ENCODE peak calls at places on chromosome 17, in six cellular contexts. V is HL-60; K is cardiac muscle cell; U is RWPE1; G is CD8-positive, alpha-beta T cell; Y is heart right ventricle. D is an unnamed sample.

GRCh38 chr17:17551361-17551760 is 40.1 kb downstream of the PEMT start:
- DNase-seq in V (no peak), K (peak; percentile 94), U (no peak), G (no peak), Y (peak; percentile 72), D (no peak)

GRCh38 chr17:57420674-57421392 is 164.5 kb downstream of the MSI2 start:
- DNase-seq in V (no peak), K (no peak), U (no peak), G (no peak), Y (no peak), D (no peak)

GRCh38 chr17:560379-560935 is 154.2 kb downstream of the VPS53 start:
- DNase-seq in V (no peak), K (no peak), U (peak; percentile 58), G (no peak), Y (no peak), D (no peak)

GRCh38 chr17:37220609-37220953 is 155.2 kb upstream of the C17orf78 start:
- DNase-seq in V (no peak), K (peak; percentile 38), U (no peak), G (no peak), Y (no peak), D (no peak)

GRCh38 chr17:21061971-21062526 is 19.2 kb upstream of the USP22 start:
- DNase-seq in V (no peak), K (no peak), U (no peak), G (no peak), Y (no peak), D (no peak)

GRCh38 chr17:29734640-29735039 is 111.9 kb upstream of the CORO6 start:
- DNase-seq in V (no peak), K (no peak), U (no peak), G (no peak), Y (no peak), D (no peak)

GRCh38 chr17:63999680-64000531 is 1.8 kb downstream of the PRR29 start:
- DNase-seq in V (no peak), K (no peak), U (no peak), G (no peak), Y (no peak), D (no peak)

GRCh38 chr17:78558181-78558850 is 18.9 kb downstream of the DNAH17 start:
- DNase-seq in V (no peak), K (no peak), U (peak; percentile 67), G (no peak), Y (no peak), D (no peak)

GRCh38 chr17:68133370-68134045 is 98.0 kb downstream of the KPNA2 start:
- DNase-seq in V (peak; percentile 5), K (no peak), U (no peak), G (no peak), Y (no peak), D (no peak)

DNA sequence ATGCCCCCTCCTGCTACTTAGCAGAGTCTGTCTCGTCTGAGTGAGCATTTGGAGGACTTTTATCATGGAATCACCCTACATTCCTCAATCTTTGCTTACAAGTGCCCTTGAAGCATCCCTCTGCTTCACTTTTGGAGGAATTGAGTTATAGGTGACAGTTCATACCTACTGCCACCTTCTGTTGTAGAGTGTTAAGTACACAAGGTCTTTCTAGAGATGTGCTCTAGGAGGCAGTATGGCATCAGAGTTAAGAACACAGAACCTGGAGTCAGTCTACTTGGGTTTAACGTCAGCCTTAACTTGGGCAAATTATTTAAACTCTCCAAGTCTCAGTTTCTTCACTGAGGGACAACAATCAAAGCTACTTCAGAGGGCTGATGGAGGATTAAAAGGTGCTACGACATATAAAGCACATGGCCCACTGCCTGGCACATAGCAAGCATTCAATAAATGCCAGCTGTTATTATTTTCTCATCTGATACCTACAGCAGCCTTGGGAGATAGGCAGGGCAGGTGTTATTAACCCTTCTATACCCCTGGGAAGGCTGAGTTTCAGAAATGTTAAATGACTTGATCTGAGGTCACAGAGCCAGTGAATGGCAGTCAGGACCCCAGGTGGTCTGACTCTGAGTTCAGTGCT is 62.2 kb downstream of the UTP18 start:
- DNase-seq in V (no peak), K (peak; percentile 46), U (no peak), G (no peak), Y (no peak), D (peak; percentile 36)
- TF ChIP-seq CTCF in V (peak; percentile 43), K (peak; percentile 47), U (no peak), G (no peak), Y (no peak), D (peak; percentile 73)

GRCh38 chr17:28226563-28226962 is 92.4 kb upstream of the TMEM97 start:
- DNase-seq in V (no peak), K (no peak), U (no peak), G (no peak), Y (no peak), D (no peak)

GRCh38 chr17:28228986-28229729 is 89.8 kb upstream of the TMEM97 start:
- DNase-seq in V (no peak), K (no peak), U (no peak), G (no peak), Y (no peak), D (no peak)

GRCh38 chr17:28225872-28226271 is 93.1 kb upstream of the TMEM97 start:
- DNase-seq in V (no peak), K (no peak), U (no peak), G (no peak), Y (no peak), D (no peak)

GRCh38 chr17:28228109-28228840 is 90.7 kb upstream of the TMEM97 start:
- DNase-seq in V (no peak), K (peak; percentile 47), U (no peak), G (no peak), Y (no peak), D (no peak)

DNA sequence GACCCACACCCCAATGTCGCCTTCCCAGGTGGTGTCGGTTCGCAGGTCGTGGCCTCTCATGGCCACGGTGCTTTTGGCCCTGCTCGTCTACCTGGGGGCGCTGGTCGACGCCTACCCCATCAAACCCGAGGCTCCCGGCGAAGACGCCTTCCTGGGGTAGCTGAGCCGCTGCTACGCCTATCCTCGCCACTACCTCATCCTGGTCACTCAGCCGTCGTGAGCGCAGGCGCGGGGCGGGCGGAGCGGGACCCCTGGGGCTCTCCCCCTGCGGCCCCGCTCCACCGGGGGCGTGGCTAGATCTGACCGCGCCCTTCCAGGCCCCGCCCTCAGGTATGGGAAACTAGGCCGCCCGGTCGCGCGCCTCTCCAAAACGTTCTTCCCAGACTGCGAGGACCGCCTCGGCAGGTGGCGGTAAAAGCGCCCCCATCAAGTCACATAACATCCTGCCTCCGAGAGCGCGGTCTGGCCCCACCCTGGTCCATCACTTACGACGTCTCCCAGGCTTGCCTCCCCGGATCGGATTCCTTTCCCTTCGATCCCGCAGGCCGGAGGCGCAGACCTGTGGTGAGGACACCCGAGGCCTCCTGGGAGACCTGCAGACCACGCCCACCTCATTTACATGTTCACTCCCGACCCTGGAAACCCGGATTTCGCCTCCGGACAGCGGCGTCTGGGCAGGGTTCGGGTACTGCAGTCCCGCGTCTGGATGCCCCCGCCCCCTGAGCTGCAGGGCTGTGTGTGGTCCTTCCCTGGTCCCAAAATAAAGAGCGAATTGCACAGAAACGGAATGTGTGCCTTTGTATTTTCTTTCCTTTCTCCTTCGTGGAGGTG is 91.5 kb upstream of the TMEM97 start:
- DNase-seq in V (no peak), K (peak; percentile 84), U (peak; percentile 93), G (no peak), Y (peak; percentile 24), D (peak; percentile 88)
- TF ChIP-seq CTCF in V (no peak), K (no peak), U (no peak), G (no peak), Y (no peak), D (no peak)

GRCh38 chr17:39153541-39154111 is 2.2 kb upstream of the PLXDC1 start:
- DNase-seq in V (peak; percentile 74), K (peak; percentile 80), U (peak; percentile 84), G (peak; percentile 97), Y (peak; percentile 92), D (peak; percentile 100)
- TF ChIP-seq CTCF in V (no peak), K (peak; percentile 17), U (no peak), G (no peak), Y (no peak), D (peak; percentile 28)

GRCh38 chr17:9003355-9004131 is 17.8 kb upstream of the NTN1 start:
- DNase-seq in V (no peak), K (no peak), U (no peak), G (no peak), Y (peak; percentile 26), D (no peak)

GRCh38 chr17:9001539-9001938 is 19.8 kb upstream of the NTN1 start:
- DNase-seq in V (no peak), K (no peak), U (no peak), G (no peak), Y (no peak), D (no peak)

GRCh38 chr17:9002236-9002609 is 19.1 kb upstream of the NTN1 start:
- DNase-seq in V (no peak), K (no peak), U (no peak), G (no peak), Y (no peak), D (no peak)

GRCh38 chr17:9004132-9004960 is 17.0 kb upstream of the NTN1 start:
- DNase-seq in V (no peak), K (no peak), U (no peak), G (no peak), Y (no peak), D (no peak)

DNA sequence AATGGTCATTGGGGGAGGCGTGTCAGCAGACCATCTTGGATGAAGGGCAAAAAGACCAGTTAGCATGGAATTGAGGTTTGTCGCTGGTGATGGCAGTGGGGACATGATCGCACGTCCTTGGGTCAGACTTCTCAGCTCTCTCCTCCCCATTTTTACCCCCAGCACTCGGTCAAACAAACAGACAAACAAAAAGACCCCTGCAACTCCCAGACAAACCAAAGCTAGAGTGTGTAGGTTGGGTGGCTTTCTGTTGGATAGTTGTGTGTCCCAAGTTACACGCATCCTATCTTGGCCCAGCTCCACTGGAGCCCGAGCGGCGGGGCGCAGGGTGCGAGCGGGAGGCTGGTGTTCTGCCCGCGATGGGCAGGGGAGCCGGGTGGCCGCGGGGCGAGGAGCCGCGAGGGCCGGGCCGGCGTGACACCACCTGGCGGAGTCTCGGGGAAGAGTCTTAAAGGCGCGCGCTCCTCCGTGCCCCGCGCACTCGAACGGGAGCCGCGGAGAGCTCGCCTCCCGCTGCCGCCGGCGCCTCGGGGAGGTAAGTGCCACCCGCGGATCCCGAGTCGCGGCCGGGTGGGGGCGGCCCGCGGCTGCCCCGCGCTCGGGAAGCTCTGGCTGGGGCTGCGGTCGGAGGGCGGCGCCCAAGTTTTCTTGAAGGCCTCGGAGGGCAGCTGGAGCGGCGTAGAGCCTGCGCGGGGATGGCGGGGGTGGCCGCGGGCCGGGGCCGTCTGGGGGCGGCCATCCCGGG is 18.5 kb upstream of the NTN1 start:
- DNase-seq in V (no peak), K (peak; percentile 37), U (no peak), G (no peak), Y (peak; percentile 32), D (peak; percentile 57)
- TF ChIP-seq CTCF in V (no peak), K (peak; percentile 18), U (no peak), G (no peak), Y (peak; percentile 15), D (no peak)

DNA sequence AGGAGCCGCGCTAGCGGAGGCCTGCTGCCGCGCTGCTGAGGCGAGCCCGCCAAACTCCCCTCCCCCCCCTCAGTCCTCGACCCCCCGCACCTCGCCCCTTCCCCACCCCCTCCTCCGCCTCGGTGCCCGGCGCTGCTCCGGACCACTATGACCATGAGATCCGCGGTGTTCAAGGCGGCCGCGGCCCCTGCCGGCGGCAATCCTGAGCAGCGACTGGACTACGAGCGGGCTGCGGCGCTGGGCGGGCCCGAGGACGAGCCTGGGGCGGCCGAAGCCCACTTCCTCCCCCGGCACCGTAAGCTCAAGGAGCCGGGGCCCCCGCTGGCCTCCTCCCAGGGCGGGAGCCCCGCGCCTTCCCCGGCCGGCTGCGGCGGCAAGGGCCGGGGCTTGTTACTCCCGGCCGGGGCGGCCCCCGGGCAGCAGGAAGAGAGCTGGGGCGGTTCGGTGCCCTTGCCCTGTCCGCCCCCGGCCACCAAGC is 734 bp downstream of the MSL1 start:
- DNase-seq in V (no peak), K (peak; percentile 78), U (no peak), G (no peak), Y (peak; percentile 66), D (peak; percentile 98)
- TF ChIP-seq CTCF in V (no peak), K (no peak), U (no peak), G (no peak), Y (peak; percentile 27), D (no peak)

D was measured in Calu3.